ENCODE peak calls at places on chromosome 11, in nine cellular contexts. One of them, this sample, is unnamed.

GRCh38 chr11:18721576-18722292 is 4.3 kb downstream of the IGSF22 start:
- DNase-seq in astrocyte of the spinal cord: peak
- DNase-seq in coronary artery: no peak
- DNase-seq in fibroblast of mammary gland: peak
- DNase-seq in lower leg skin: peak
- DNase-seq in astrocyte of the cerebellum: no peak
- DNase-seq in AG04450: no peak
- DNase-seq in suprapubic skin: no peak
- DNase-seq in thoracic aorta: no peak
- DNase-seq in this sample: no peak

GRCh38 chr11:123431619-123432018 is 1.6 kb downstream of the GRAMD1B start:
- DNase-seq in astrocyte of the spinal cord: peak
- DNase-seq in coronary artery: no peak
- DNase-seq in fibroblast of mammary gland: no peak
- DNase-seq in lower leg skin: no peak
- DNase-seq in astrocyte of the cerebellum: no peak
- DNase-seq in AG04450: no peak
- DNase-seq in suprapubic skin: peak
- DNase-seq in thoracic aorta: no peak
- DNase-seq in this sample: no peak

GRCh38 chr11:68031136-68031459 is 617 bp downstream of the NDUFS8 start:
- DNase-seq in astrocyte of the spinal cord: no peak
- DNase-seq in coronary artery: no peak
- DNase-seq in fibroblast of mammary gland: no peak
- DNase-seq in lower leg skin: no peak
- DNase-seq in astrocyte of the cerebellum: no peak
- DNase-seq in AG04450: no peak
- DNase-seq in suprapubic skin: no peak
- DNase-seq in thoracic aorta: no peak
- DNase-seq in this sample: no peak

GRCh38 chr11:107751082-107751481 is 39.2 kb upstream of the SLN start:
- DNase-seq in astrocyte of the spinal cord: no peak
- DNase-seq in coronary artery: no peak
- DNase-seq in fibroblast of mammary gland: no peak
- DNase-seq in lower leg skin: no peak
- DNase-seq in astrocyte of the cerebellum: no peak
- DNase-seq in AG04450: no peak
- DNase-seq in suprapubic skin: no peak
- DNase-seq in thoracic aorta: no peak
- DNase-seq in this sample: no peak

GRCh38 chr11:36300651-36301050 is 4.6 kb downstream of the PRR5L start:
- DNase-seq in astrocyte of the spinal cord: peak
- DNase-seq in coronary artery: no peak
- DNase-seq in fibroblast of mammary gland: peak
- DNase-seq in lower leg skin: peak
- DNase-seq in astrocyte of the cerebellum: no peak
- DNase-seq in AG04450: no peak
- DNase-seq in suprapubic skin: no peak
- DNase-seq in thoracic aorta: no peak
- DNase-seq in this sample: no peak

GRCh38 chr11:2791521-2792375 is 92.0 kb upstream of the KCNQ1OT1 start:
- DNase-seq in astrocyte of the spinal cord: no peak
- DNase-seq in coronary artery: peak
- DNase-seq in fibroblast of mammary gland: no peak
- DNase-seq in lower leg skin: no peak
- DNase-seq in astrocyte of the cerebellum: no peak
- DNase-seq in AG04450: no peak
- DNase-seq in suprapubic skin: peak
- DNase-seq in thoracic aorta: no peak
- DNase-seq in this sample: no peak

GRCh38 chr11:77457340-77457739 is 16.6 kb downstream of the PAK1 start:
- DNase-seq in astrocyte of the spinal cord: no peak
- DNase-seq in coronary artery: no peak
- DNase-seq in fibroblast of mammary gland: no peak
- DNase-seq in lower leg skin: no peak
- DNase-seq in astrocyte of the cerebellum: no peak
- DNase-seq in AG04450: no peak
- DNase-seq in suprapubic skin: no peak
- DNase-seq in thoracic aorta: no peak
- DNase-seq in this sample: no peak

GRCh38 chr11:12087075-12087775 is 23.2 kb upstream of the MICAL2 start:
- DNase-seq in astrocyte of the spinal cord: peak
- DNase-seq in coronary artery: no peak
- DNase-seq in fibroblast of mammary gland: peak
- DNase-seq in lower leg skin: peak
- DNase-seq in astrocyte of the cerebellum: no peak
- DNase-seq in AG04450: no peak
- DNase-seq in suprapubic skin: no peak
- DNase-seq in thoracic aorta: no peak
- DNase-seq in this sample: no peak

GRCh38 chr11:2249191-2249916 is 21.0 kb downstream of the ASCL2 start:
- DNase-seq in astrocyte of the spinal cord: no peak
- DNase-seq in coronary artery: no peak
- DNase-seq in fibroblast of mammary gland: no peak
- DNase-seq in lower leg skin: no peak
- DNase-seq in astrocyte of the cerebellum: no peak
- DNase-seq in AG04450: no peak
- DNase-seq in suprapubic skin: peak
- DNase-seq in thoracic aorta: no peak
- DNase-seq in this sample: no peak

GRCh38 chr11:128171496-128171895 is 415.9 kb downstream of the ETS1 start:
- DNase-seq in astrocyte of the spinal cord: peak
- DNase-seq in coronary artery: no peak
- DNase-seq in fibroblast of mammary gland: peak
- DNase-seq in lower leg skin: no peak
- DNase-seq in astrocyte of the cerebellum: peak
- DNase-seq in AG04450: no peak
- DNase-seq in suprapubic skin: no peak
- DNase-seq in thoracic aorta: no peak
- DNase-seq in this sample: no peak

GRCh38 chr11:2217211-2218081 is 45.8 kb upstream of the TH start:
- DNase-seq in astrocyte of the spinal cord: no peak
- DNase-seq in coronary artery: no peak
- DNase-seq in fibroblast of mammary gland: no peak
- DNase-seq in lower leg skin: peak
- DNase-seq in astrocyte of the cerebellum: no peak
- DNase-seq in AG04450: no peak
- DNase-seq in suprapubic skin: no peak
- DNase-seq in thoracic aorta: no peak
- DNase-seq in this sample: no peak

GRCh38 chr11:105000797-105001196 is 22.2 kb downstream of the CASP5 start:
- DNase-seq in astrocyte of the spinal cord: no peak
- DNase-seq in coronary artery: no peak
- DNase-seq in fibroblast of mammary gland: peak
- DNase-seq in lower leg skin: no peak
- DNase-seq in astrocyte of the cerebellum: no peak
- DNase-seq in AG04450: no peak
- DNase-seq in suprapubic skin: no peak
- DNase-seq in thoracic aorta: no peak
- DNase-seq in this sample: no peak

GRCh38 chr11:2086239-2087040 is 52.7 kb downstream of the IGF2 start:
- DNase-seq in astrocyte of the spinal cord: no peak
- DNase-seq in coronary artery: no peak
- DNase-seq in fibroblast of mammary gland: no peak
- DNase-seq in lower leg skin: peak
- DNase-seq in astrocyte of the cerebellum: no peak
- DNase-seq in AG04450: no peak
- DNase-seq in suprapubic skin: peak
- DNase-seq in thoracic aorta: no peak
- DNase-seq in this sample: no peak

GRCh38 chr11:15841898-15842297 is 514.4 kb downstream of the SOX6 start:
- DNase-seq in astrocyte of the spinal cord: no peak
- DNase-seq in coronary artery: no peak
- DNase-seq in fibroblast of mammary gland: no peak
- DNase-seq in lower leg skin: no peak
- DNase-seq in astrocyte of the cerebellum: no peak
- DNase-seq in AG04450: no peak
- DNase-seq in suprapubic skin: no peak
- DNase-seq in thoracic aorta: no peak
- DNase-seq in this sample: no peak

GRCh38 chr11:73218106-73218829 is at the start of gene P2RY2:
- DNase-seq in astrocyte of the spinal cord: no peak
- DNase-seq in coronary artery: peak
- DNase-seq in fibroblast of mammary gland: no peak
- DNase-seq in lower leg skin: peak
- DNase-seq in astrocyte of the cerebellum: no peak
- DNase-seq in AG04450: no peak
- DNase-seq in suprapubic skin: no peak
- DNase-seq in thoracic aorta: no peak
- DNase-seq in this sample: no peak

DNA sequence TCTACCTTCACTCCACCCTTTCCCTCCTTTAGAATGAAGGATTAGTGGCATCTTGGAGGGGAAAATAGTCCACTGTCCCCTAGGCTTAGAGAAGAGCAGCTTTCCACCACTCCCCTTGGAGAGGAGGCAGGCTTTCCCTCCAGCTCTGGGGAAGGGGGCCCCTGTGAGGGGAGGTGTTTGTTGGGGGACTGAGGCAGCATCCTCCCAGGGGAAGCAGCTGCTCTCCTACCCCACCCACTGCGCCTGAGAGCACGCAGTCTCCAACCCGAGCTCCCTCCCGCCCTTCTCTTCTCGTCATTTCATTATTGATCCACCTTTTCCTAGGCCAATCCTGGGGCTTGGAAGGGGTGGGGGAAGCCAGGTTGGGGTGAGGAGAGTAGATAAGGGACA is 1.4 kb downstream of the KMT2A start:
- DNase-seq in astrocyte of the spinal cord: no peak
- DNase-seq in coronary artery: peak
- DNase-seq in fibroblast of mammary gland: peak
- DNase-seq in lower leg skin: peak
- DNase-seq in astrocyte of the cerebellum: no peak
- DNase-seq in AG04450: no peak
- DNase-seq in suprapubic skin: no peak
- DNase-seq in thoracic aorta: no peak
- DNase-seq in this sample: no peak
- H3K4me3 ChIP-seq in astrocyte of the spinal cord: peak
- H3K4me3 ChIP-seq in coronary artery: peak
- H3K4me3 ChIP-seq in fibroblast of mammary gland: peak
- H3K4me3 ChIP-seq in lower leg skin: peak
- H3K4me3 ChIP-seq in astrocyte of the cerebellum: peak
- H3K4me3 ChIP-seq in AG04450: peak
- H3K4me3 ChIP-seq in suprapubic skin: peak
- H3K4me3 ChIP-seq in thoracic aorta: peak
- H3K4me3 ChIP-seq in this sample: peak

DNA sequence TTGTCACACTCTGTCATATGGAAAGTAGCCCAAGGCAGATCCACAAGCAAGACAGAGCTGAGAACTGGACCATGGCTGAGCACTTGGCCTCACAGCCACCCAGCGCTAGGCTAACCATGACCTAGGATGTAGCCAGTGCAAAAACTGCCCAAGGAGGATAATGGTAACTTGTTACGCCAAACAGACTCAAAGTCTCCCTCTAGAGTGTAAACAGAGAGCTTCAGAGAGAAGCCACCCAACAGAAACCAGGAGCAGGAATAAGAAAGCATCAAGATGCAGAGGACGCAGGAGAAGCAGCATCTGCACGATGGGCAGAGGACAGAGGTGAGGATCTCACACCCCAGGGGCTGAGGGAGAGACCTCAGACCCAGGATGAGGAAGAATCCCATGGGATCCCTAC is 97.9 kb downstream of the RCN1 start:
- DNase-seq in astrocyte of the spinal cord: no peak
- DNase-seq in coronary artery: no peak
- DNase-seq in fibroblast of mammary gland: no peak
- DNase-seq in lower leg skin: no peak
- DNase-seq in astrocyte of the cerebellum: no peak
- DNase-seq in AG04450: no peak
- DNase-seq in suprapubic skin: no peak
- DNase-seq in thoracic aorta: no peak
- DNase-seq in this sample: no peak
- TF ChIP-seq CTCF in astrocyte of the spinal cord: no peak
- TF ChIP-seq CTCF in coronary artery: no peak
- TF ChIP-seq CTCF in fibroblast of mammary gland: peak
- TF ChIP-seq CTCF in lower leg skin: no peak
- TF ChIP-seq CTCF in astrocyte of the cerebellum: no peak
- TF ChIP-seq CTCF in AG04450: no peak
- TF ChIP-seq CTCF in suprapubic skin: no peak
- TF ChIP-seq CTCF in thoracic aorta: no peak
- TF ChIP-seq CTCF in this sample: no peak

GRCh38 chr11:134040386-134041297 is 28.2 kb upstream of the JAM3 start:
- DNase-seq in astrocyte of the spinal cord: peak
- DNase-seq in coronary artery: no peak
- DNase-seq in fibroblast of mammary gland: peak
- DNase-seq in lower leg skin: no peak
- DNase-seq in astrocyte of the cerebellum: no peak
- DNase-seq in AG04450: peak
- DNase-seq in suprapubic skin: no peak
- DNase-seq in thoracic aorta: no peak
- DNase-seq in this sample: no peak
- H3K4me3 ChIP-seq in astrocyte of the spinal cord: no peak
- H3K4me3 ChIP-seq in coronary artery: no peak
- H3K4me3 ChIP-seq in fibroblast of mammary gland: no peak
- H3K4me3 ChIP-seq in lower leg skin: no peak
- H3K4me3 ChIP-seq in astrocyte of the cerebellum: no peak
- H3K4me3 ChIP-seq in AG04450: no peak
- H3K4me3 ChIP-seq in suprapubic skin: no peak
- H3K4me3 ChIP-seq in thoracic aorta: no peak
- H3K4me3 ChIP-seq in this sample: no peak

GRCh38 chr11:45568031-45568430 is 97.4 kb downstream of the CHST1 start:
- DNase-seq in astrocyte of the spinal cord: no peak
- DNase-seq in coronary artery: no peak
- DNase-seq in fibroblast of mammary gland: no peak
- DNase-seq in lower leg skin: no peak
- DNase-seq in astrocyte of the cerebellum: no peak
- DNase-seq in AG04450: no peak
- DNase-seq in suprapubic skin: no peak
- DNase-seq in thoracic aorta: no peak
- DNase-seq in this sample: no peak

GRCh38 chr11:45563801-45564200 is 101.6 kb downstream of the CHST1 start:
- DNase-seq in astrocyte of the spinal cord: no peak
- DNase-seq in coronary artery: no peak
- DNase-seq in fibroblast of mammary gland: no peak
- DNase-seq in lower leg skin: no peak
- DNase-seq in astrocyte of the cerebellum: no peak
- DNase-seq in AG04450: no peak
- DNase-seq in suprapubic skin: no peak
- DNase-seq in thoracic aorta: no peak
- DNase-seq in this sample: no peak

GRCh38 chr11:45565589-45565988 is 99.8 kb downstream of the CHST1 start:
- DNase-seq in astrocyte of the spinal cord: no peak
- DNase-seq in coronary artery: no peak
- DNase-seq in fibroblast of mammary gland: no peak
- DNase-seq in lower leg skin: no peak
- DNase-seq in astrocyte of the cerebellum: no peak
- DNase-seq in AG04450: no peak
- DNase-seq in suprapubic skin: no peak
- DNase-seq in thoracic aorta: no peak
- DNase-seq in this sample: no peak

GRCh38 chr11:45573728-45574127 is 91.7 kb downstream of the CHST1 start:
- DNase-seq in astrocyte of the spinal cord: no peak
- DNase-seq in coronary artery: no peak
- DNase-seq in fibroblast of mammary gland: no peak
- DNase-seq in lower leg skin: no peak
- DNase-seq in astrocyte of the cerebellum: no peak
- DNase-seq in AG04450: no peak
- DNase-seq in suprapubic skin: no peak
- DNase-seq in thoracic aorta: no peak
- DNase-seq in this sample: no peak

DNA sequence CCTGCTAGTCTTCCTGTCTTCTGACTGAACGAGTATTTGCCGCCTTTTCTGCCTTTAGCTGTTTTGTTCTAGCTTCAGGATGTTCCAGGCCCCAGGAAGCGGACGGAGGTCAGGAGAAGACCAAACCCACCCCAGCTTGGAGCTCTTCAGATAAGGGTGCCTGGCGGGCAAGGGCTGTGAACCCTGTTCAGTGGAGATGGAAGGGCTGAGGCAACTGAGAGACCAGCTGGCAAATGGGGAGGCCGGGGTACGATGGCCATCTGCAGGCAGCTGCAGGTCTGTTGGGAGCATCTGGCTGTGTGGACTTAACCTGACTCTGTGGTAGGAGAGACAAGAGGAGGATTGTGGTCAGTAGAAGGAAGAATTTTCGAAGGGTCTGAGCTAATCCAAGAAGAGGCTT is 95.6 kb downstream of the CHST1 start:
- DNase-seq in astrocyte of the spinal cord: no peak
- DNase-seq in coronary artery: no peak
- DNase-seq in fibroblast of mammary gland: no peak
- DNase-seq in lower leg skin: no peak
- DNase-seq in astrocyte of the cerebellum: no peak
- DNase-seq in AG04450: no peak
- DNase-seq in suprapubic skin: no peak
- DNase-seq in thoracic aorta: no peak
- DNase-seq in this sample: no peak
- TF ChIP-seq CTCF in astrocyte of the spinal cord: no peak
- TF ChIP-seq CTCF in coronary artery: no peak
- TF ChIP-seq CTCF in fibroblast of mammary gland: no peak
- TF ChIP-seq CTCF in lower leg skin: no peak
- TF ChIP-seq CTCF in astrocyte of the cerebellum: no peak
- TF ChIP-seq CTCF in AG04450: no peak
- TF ChIP-seq CTCF in suprapubic skin: no peak
- TF ChIP-seq CTCF in thoracic aorta: no peak
- TF ChIP-seq CTCF in this sample: no peak